ENCODE peak calls at places on chromosomes 7 and 10, in five cellular contexts. P is activated CD4-positive, CD25-positive, alpha-beta regulatory T cell treated with anti-CD3 and anti-CD28 coated beads, Interleukin-2, amount 50 U/mL, for 72 hours; R is dermis microvascular lymphatic vessel endothelial cell; O is heart left ventricle; Z is endothelial cell. G is an unnamed sample.

GRCh38 chr10:99234739-99235468 is 748 bp downstream of the HPSE2 start:
- DNase-seq in Z (no peak), R (peak), O (no peak), P (no peak), G (no peak)

GRCh38 chr10:110286841-110287240 is 17.9 kb downstream of the SMNDC1 start:
- DNase-seq in Z (no peak), O (no peak), P (no peak), R (no peak), G (no peak)

GRCh38 chr10:121087129-121087528 is 236.0 kb downstream of the WDR11 start:
- DNase-seq in O (no peak), P (no peak), Z (no peak), R (no peak), G (no peak)

GRCh38 chr7:133391220-133391619 is 138.3 kb downstream of the EXOC4 start:
- DNase-seq in R (no peak), Z (no peak), O (no peak), P (no peak), G (no peak)

GRCh38 chr7:83941300-83941699 is 253.3 kb downstream of the SEMA3A start:
- DNase-seq in R (peak), O (no peak), Z (no peak), P (no peak), G (no peak)

GRCh38 chr10:48701139-48701901 is 16.6 kb downstream of the WDFY4 start:
- DNase-seq in P (no peak), Z (no peak), R (no peak), O (no peak), G (no peak)

GRCh38 chr7:116173051-116174028 is 37.0 kb upstream of the TES start:
- DNase-seq in R (peak), P (no peak), O (no peak), Z (peak), G (no peak)

GRCh38 chr7:70717553-70718248 is 414.2 kb upstream of the GALNT17 start:
- DNase-seq in R (no peak), O (no peak), Z (no peak), P (no peak), G (no peak)

GRCh38 chr10:11853468-11853867 is 30.3 kb downstream of the PROSER2 start:
- DNase-seq in R (no peak), P (no peak), O (no peak), Z (no peak), G (no peak)

GRCh38 chr10:50567384-50567783 is 56.4 kb downstream of the SGMS1 start:
- DNase-seq in R (no peak), O (no peak), Z (no peak), P (no peak), G (no peak)

GRCh38 chr7:131574741-131575140 is 18.3 kb upstream of the PODXL start:
- DNase-seq in O (no peak), R (peak), P (no peak), Z (no peak), G (no peak)

GRCh38 chr7:132575987-132576722 is at the start of gene PLXNA4:
- DNase-seq in O (no peak), R (peak), P (no peak), Z (no peak), G (no peak)

GRCh38 chr10:31139497-31139896 is 107.8 kb upstream of the ZNF438 start:
- DNase-seq in O (no peak), P (no peak), R (no peak), Z (no peak), G (no peak)

GRCh38 chr10:109934958-109935793 is 11.9 kb upstream of the XPNPEP1 start:
- DNase-seq in P (no peak), O (peak), R (peak), Z (peak), G (no peak)

GRCh38 chr7:28354601-28355062 is 57.7 kb upstream of the CREB5 start:
- DNase-seq in Z (no peak), O (no peak), R (no peak), P (no peak), G (no peak)

GRCh38 chr10:11142809-11143208 is 125.1 kb downstream of the CELF2 start:
- DNase-seq in P (no peak), Z (no peak), R (no peak), O (no peak), G (no peak)

GRCh38 chr10:109939253-109939961 is 16.1 kb upstream of the XPNPEP1 start:
- DNase-seq in R (peak), O (no peak), Z (no peak), P (no peak), G (no peak)

GRCh38 chr10:10903620-10904019 is 114.1 kb upstream of the CELF2 start:
- DNase-seq in R (no peak), Z (no peak), P (no peak), O (no peak), G (no peak)

GRCh38 chr10:60747817-60748469 is 30.3 kb upstream of the CDK1 start:
- DNase-seq in P (no peak), Z (no peak), R (no peak), O (no peak), G (no peak)

GRCh38 chr10:47457528-47457820 is 26.4 kb downstream of the ANXA8 start:
- DNase-seq in R (no peak), O (no peak), P (no peak), Z (no peak), G (no peak)

G was measured in lung.